ENCODE peak calls at places on chromosome 13, in four cellular contexts. One of them, this sample, is unnamed.

GRCh38 chr13:82867284-82867683 is 1015.0 kb downstream of the SLITRK1 start:
- DNase-seq in IMR-90: no peak
- DNase-seq in H1: no peak
- DNase-seq in H9: no peak
- DNase-seq in this sample: no peak

GRCh38 chr13:72163671-72164070 is 296.7 kb upstream of the DACH1 start:
- DNase-seq in IMR-90: no peak
- DNase-seq in H1: no peak
- DNase-seq in H9: no peak
- DNase-seq in this sample: no peak

GRCh38 chr13:27131202-27131623 is 40.4 kb downstream of the USP12 start:
- DNase-seq in IMR-90: peak
- DNase-seq in H1: no peak
- DNase-seq in H9: peak
- DNase-seq in this sample: peak

GRCh38 chr13:53201454-53202225 is 173.0 kb downstream of the OLFM4 start:
- DNase-seq in IMR-90: no peak
- DNase-seq in H1: no peak
- DNase-seq in H9: peak
- DNase-seq in this sample: peak

GRCh38 chr13:41361501-41361900 is 50.4 kb downstream of the NAA16 start:
- DNase-seq in IMR-90: peak
- DNase-seq in H1: no peak
- DNase-seq in H9: no peak
- DNase-seq in this sample: no peak

GRCh38 chr13:108426893-108427292 is 157.4 kb downstream of the TNFSF13B start:
- DNase-seq in IMR-90: no peak
- DNase-seq in H1: no peak
- DNase-seq in H9: no peak
- DNase-seq in this sample: no peak

GRCh38 chr13:79194272-79194671 is 211.8 kb downstream of the RBM26 start:
- DNase-seq in IMR-90: no peak
- DNase-seq in H1: no peak
- DNase-seq in H9: no peak
- DNase-seq in this sample: no peak

GRCh38 chr13:82963466-82963865 is 918.8 kb downstream of the SLITRK1 start:
- DNase-seq in IMR-90: peak
- DNase-seq in H1: no peak
- DNase-seq in H9: no peak
- DNase-seq in this sample: no peak

GRCh38 chr13:93248627-93249047 is 22.0 kb downstream of the GPC6 start:
- DNase-seq in IMR-90: peak
- DNase-seq in H1: no peak
- DNase-seq in H9: peak
- DNase-seq in this sample: peak

GRCh38 chr13:40315416-40316064 is 350.9 kb downstream of the FOXO1 start:
- DNase-seq in IMR-90: no peak
- DNase-seq in H1: no peak
- DNase-seq in H9: no peak
- DNase-seq in this sample: peak

GRCh38 chr13:50123862-50124535 is 108.8 kb downstream of the KCNRG start:
- DNase-seq in IMR-90: peak
- DNase-seq in H1: peak
- DNase-seq in H9: peak
- DNase-seq in this sample: peak

GRCh38 chr13:102869948-102870676 is 24.3 kb downstream of the ERCC5 start:
- DNase-seq in IMR-90: no peak
- DNase-seq in H1: no peak
- DNase-seq in H9: no peak
- DNase-seq in this sample: no peak

GRCh38 chr13:51269039-51269438 is 46.8 kb downstream of the FAM124A start:
- DNase-seq in IMR-90: peak
- DNase-seq in H1: no peak
- DNase-seq in H9: peak
- DNase-seq in this sample: no peak

GRCh38 chr13:102642029-102642428 is 45.2 kb downstream of the TPP2 start:
- DNase-seq in IMR-90: no peak
- DNase-seq in H1: no peak
- DNase-seq in H9: no peak
- DNase-seq in this sample: no peak

GRCh38 chr13:23965346-23965745 is 68.0 kb upstream of the C1QTNF9B start:
- DNase-seq in IMR-90: no peak
- DNase-seq in H1: no peak
- DNase-seq in H9: no peak
- DNase-seq in this sample: no peak

GRCh38 chr13:71316964-71317363 is 550.0 kb downstream of the DACH1 start:
- DNase-seq in IMR-90: no peak
- DNase-seq in H1: no peak
- DNase-seq in H9: no peak
- DNase-seq in this sample: no peak

GRCh38 chr13:50801087-50801931 is 42.2 kb downstream of the DLEU7 start:
- DNase-seq in IMR-90: peak
- DNase-seq in H1: peak
- DNase-seq in H9: peak
- DNase-seq in this sample: peak

GRCh38 chr13:110490009-110490770 is 71.3 kb downstream of the RAB20 start:
- DNase-seq in IMR-90: no peak
- DNase-seq in H1: no peak
- DNase-seq in H9: no peak
- DNase-seq in this sample: no peak

GRCh38 chr13:95644611-95645052 is at the start of gene DZIP1:
- DNase-seq in IMR-90: peak
- DNase-seq in H1: peak
- DNase-seq in H9: peak
- DNase-seq in this sample: peak

GRCh38 chr13:39451301-39451700 is 151.7 kb downstream of the LHFPL6 start:
- DNase-seq in IMR-90: peak
- DNase-seq in H1: no peak
- DNase-seq in H9: no peak
- DNase-seq in this sample: no peak

GRCh38 chr13:35455022-35455421 is 21.5 kb downstream of the MAB21L1 start:
- DNase-seq in IMR-90: no peak
- DNase-seq in H1: no peak
- DNase-seq in H9: no peak
- DNase-seq in this sample: no peak

GRCh38 chr13:110712849-110713641 is 455 bp upstream of the ING1 start:
- DNase-seq in IMR-90: peak
- DNase-seq in H1: peak
- DNase-seq in H9: peak
- DNase-seq in this sample: peak

GRCh38 chr13:29922896-29923295 is 72.5 kb upstream of the UBL3 start:
- DNase-seq in IMR-90: peak
- DNase-seq in H1: no peak
- DNase-seq in H9: no peak
- DNase-seq in this sample: no peak

GRCh38 chr13:105894711-105895110 is 640.8 kb downstream of the EFNB2 start:
- DNase-seq in IMR-90: no peak
- DNase-seq in H1: no peak
- DNase-seq in H9: no peak
- DNase-seq in this sample: no peak

GRCh38 chr13:101204270-101205011 is 211.9 kb downstream of the NALCN start:
- DNase-seq in IMR-90: peak
- DNase-seq in H1: no peak
- DNase-seq in H9: no peak
- DNase-seq in this sample: no peak

GRCh38 chr13:91701975-91702374 is 303.6 kb downstream of the GPC5 start:
- DNase-seq in IMR-90: no peak
- DNase-seq in H1: no peak
- DNase-seq in H9: no peak
- DNase-seq in this sample: no peak

GRCh38 chr13:105994340-105994739 is 541.1 kb downstream of the EFNB2 start:
- DNase-seq in IMR-90: no peak
- DNase-seq in H1: no peak
- DNase-seq in H9: no peak
- DNase-seq in this sample: no peak

GRCh38 chr13:76316998-76317527 is 569.1 kb downstream of the KCTD12 start:
- DNase-seq in IMR-90: peak
- DNase-seq in H1: no peak
- DNase-seq in H9: no peak
- DNase-seq in this sample: no peak

GRCh38 chr13:95623141-95623540 is 21.4 kb downstream of the DZIP1 start:
- DNase-seq in IMR-90: no peak
- DNase-seq in H1: no peak
- DNase-seq in H9: no peak
- DNase-seq in this sample: no peak

GRCh38 chr13:110187501-110188161 is 119.3 kb downstream of the COL4A1 start:
- DNase-seq in IMR-90: peak
- DNase-seq in H1: no peak
- DNase-seq in H9: no peak
- DNase-seq in this sample: no peak

GRCh38 chr13:47025791-47026419 is 129.1 kb upstream of the HTR2A start:
- DNase-seq in IMR-90: no peak
- DNase-seq in H1: no peak
- DNase-seq in H9: no peak
- DNase-seq in this sample: no peak

GRCh38 chr13:28539625-28540286 is 44.8 kb upstream of the FLT1 start:
- DNase-seq in IMR-90: no peak
- DNase-seq in H1: no peak
- DNase-seq in H9: no peak
- DNase-seq in this sample: no peak

DNA sequence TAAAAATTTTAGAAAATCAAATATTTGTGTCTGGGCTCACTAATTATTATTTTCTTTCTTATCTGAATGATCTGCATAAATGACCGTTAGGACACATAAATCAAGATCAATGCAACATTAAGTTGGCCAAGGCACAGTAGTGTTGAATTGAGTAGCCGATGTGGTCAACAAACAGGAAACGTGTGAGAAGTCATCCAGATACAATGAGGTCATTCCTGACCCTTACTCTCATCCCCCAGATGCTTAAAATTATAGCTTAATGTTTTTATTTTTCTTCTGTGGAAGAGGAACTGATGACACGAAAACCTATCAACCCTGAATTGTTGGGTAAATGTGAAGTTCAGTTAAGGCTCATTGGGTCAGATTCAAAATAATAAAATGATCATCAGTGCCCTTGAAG is 222.9 kb downstream of the RFC3 start:
- DNase-seq in IMR-90: no peak
- DNase-seq in H1: no peak
- DNase-seq in H9: no peak
- DNase-seq in this sample: no peak
- H4K8ac ChIP-seq in IMR-90: no peak
- H4K8ac ChIP-seq in H1: no peak
- H4K8ac ChIP-seq in H9: no peak
- H4K8ac ChIP-seq in this sample: no peak

DNA sequence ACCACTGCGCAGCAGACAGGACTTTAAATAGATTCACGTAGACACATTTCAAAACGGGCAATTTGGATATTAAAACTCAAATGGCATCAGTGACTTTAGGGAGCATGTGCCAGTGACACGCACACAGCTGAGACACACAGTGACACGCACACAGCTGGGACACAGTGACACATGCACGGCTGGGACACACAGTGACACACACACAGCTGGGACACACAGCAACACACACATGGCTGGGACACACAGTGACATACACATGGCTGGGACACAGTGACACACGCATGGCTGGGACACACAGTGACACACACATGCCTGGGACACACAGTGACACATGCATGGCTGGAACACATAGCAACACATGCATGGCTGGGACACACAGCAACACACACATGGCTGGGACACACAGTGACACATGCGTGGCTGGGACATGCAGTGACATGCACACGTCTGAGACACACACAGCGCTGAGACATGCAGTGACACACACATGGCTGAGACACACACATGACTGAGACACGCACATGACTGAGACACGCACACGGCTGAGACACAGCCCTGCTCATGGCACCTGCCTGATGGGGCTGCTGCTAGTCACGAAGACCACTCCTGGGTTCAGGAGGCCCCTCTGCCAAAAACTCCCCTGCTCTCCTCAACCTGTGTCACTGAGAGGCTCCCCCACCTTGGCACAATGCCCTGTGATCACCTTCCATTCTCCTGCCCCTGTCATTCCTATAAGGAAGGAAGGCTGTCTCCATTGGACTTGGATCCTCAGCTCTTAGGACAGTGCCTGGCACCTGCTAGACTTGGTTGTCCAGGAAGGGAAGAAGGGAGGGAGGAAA is 52.5 kb downstream of the SOX1 start:
- DNase-seq in IMR-90: no peak
- DNase-seq in H1: no peak
- DNase-seq in H9: no peak
- DNase-seq in this sample: no peak
- H3K56ac ChIP-seq in IMR-90: no peak
- H3K56ac ChIP-seq in H1: no peak
- H3K56ac ChIP-seq in H9: no peak
- H3K56ac ChIP-seq in this sample: no peak

DNA sequence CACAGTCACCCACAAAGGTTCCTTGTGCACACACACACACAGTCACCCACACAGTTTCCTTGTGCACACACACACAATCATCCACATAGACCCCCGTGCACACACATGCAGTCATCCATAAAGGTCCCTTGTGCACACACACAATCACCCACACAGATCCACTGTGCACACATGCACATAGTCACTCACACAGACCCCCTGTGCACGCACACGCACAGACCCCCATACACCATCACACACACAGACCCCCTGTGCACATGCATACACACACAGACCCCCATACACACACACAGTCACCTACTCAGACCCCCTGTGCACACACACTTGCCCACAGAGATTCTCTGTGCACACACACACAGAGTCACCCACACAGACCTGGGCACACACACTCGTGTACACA is 107.1 kb downstream of the HSPH1 start:
- DNase-seq in IMR-90: no peak
- DNase-seq in H1: no peak
- DNase-seq in H9: no peak
- DNase-seq in this sample: no peak
- H3K23ac ChIP-seq in IMR-90: no peak
- H3K23ac ChIP-seq in H1: no peak
- H3K23ac ChIP-seq in H9: no peak
- H3K23ac ChIP-seq in this sample: no peak

GRCh38 chr13:32316476-32316875 is 1.2 kb downstream of the BRCA2 start:
- DNase-seq in IMR-90: no peak
- DNase-seq in H1: no peak
- DNase-seq in H9: no peak
- DNase-seq in this sample: no peak

GRCh38 chr13:32316030-32316344 is 679 bp downstream of the BRCA2 start:
- DNase-seq in IMR-90: no peak
- DNase-seq in H1: no peak
- DNase-seq in H9: no peak
- DNase-seq in this sample: no peak

GRCh38 chr13:32314968-32315254 is 252 bp downstream of the ZAR1L start:
- DNase-seq in IMR-90: peak
- DNase-seq in H1: no peak
- DNase-seq in H9: no peak
- DNase-seq in this sample: peak

GRCh38 chr13:32315255-32316029 is at the start of the genes BRCA2 and ZAR1L:
- DNase-seq in IMR-90: peak
- DNase-seq in H1: peak
- DNase-seq in H9: peak
- DNase-seq in this sample: peak

GRCh38 chr13:32314271-32314967 is 744 bp downstream of the ZAR1L start:
- DNase-seq in IMR-90: no peak
- DNase-seq in H1: no peak
- DNase-seq in H9: no peak
- DNase-seq in this sample: no peak
- H4K8ac ChIP-seq in IMR-90: peak
- H4K8ac ChIP-seq in H1: no peak
- H4K8ac ChIP-seq in H9: no peak
- H4K8ac ChIP-seq in this sample: no peak

GRCh38 chr13:59750860-59751259 is 412.9 kb downstream of the DIAPH3 start:
- DNase-seq in IMR-90: peak
- DNase-seq in H1: peak
- DNase-seq in H9: peak
- DNase-seq in this sample: peak
- H3K56ac ChIP-seq in IMR-90: no peak
- H3K56ac ChIP-seq in H1: no peak
- H3K56ac ChIP-seq in H9: no peak
- H3K56ac ChIP-seq in this sample: peak